ENCODE peak calls at places on chromosomes 7 and 10, in seven cellular contexts. C is right atrium auricular region, V is fibroblast of lung, H is psoas muscle, G is HFF-Myc, X is progenitor cell of endocrine pancreas, I is foreskin fibroblast. W is an unnamed sample.

GRCh38 chr10:71790749-71791440 is 17.6 kb upstream of the VSIR start:
- DNase-seq in H (peak), X (no peak), V (no peak), G (no peak), C (no peak), I (no peak), W (no peak)

GRCh38 chr7:156419782-156420181 is 220.8 kb upstream of the RNF32 start:
- DNase-seq in G (no peak), I (no peak), C (no peak), X (no peak), H (no peak), V (no peak), W (no peak)

GRCh38 chr7:105439174-105439893 is 50.6 kb upstream of the SRPK2 start:
- DNase-seq in G (no peak), I (peak), V (peak), C (no peak), H (no peak), X (no peak), W (no peak)

GRCh38 chr7:937851-938484 is 16.5 kb downstream of the ADAP1 start:
- DNase-seq in H (peak), I (no peak), C (no peak), X (no peak), V (no peak), G (no peak), W (no peak)

GRCh38 chr10:97169911-97170693 is 15.7 kb downstream of the SLIT1 start:
- DNase-seq in C (no peak), H (peak), V (no peak), G (no peak), X (no peak), I (no peak), W (no peak)

GRCh38 chr7:116524609-116525297 is at the start of gene CAV1:
- DNase-seq in X (peak), I (peak), V (peak), H (peak), C (peak), G (peak), W (no peak)

GRCh38 chr7:141272417-141272816 is 198.6 kb downstream of the TMEM178B start:
- DNase-seq in I (no peak), C (no peak), X (no peak), G (no peak), V (no peak), H (no peak), W (no peak)

GRCh38 chr10:8060010-8060703 is 5.7 kb downstream of the GATA3 start:
- DNase-seq in X (no peak), V (no peak), C (no peak), I (no peak), G (peak), H (no peak), W (no peak)

GRCh38 chr7:156842317-156842716 is 50.7 kb downstream of the LMBR1 start:
- DNase-seq in I (no peak), G (no peak), X (no peak), V (no peak), C (no peak), H (no peak), W (no peak)

DNA sequence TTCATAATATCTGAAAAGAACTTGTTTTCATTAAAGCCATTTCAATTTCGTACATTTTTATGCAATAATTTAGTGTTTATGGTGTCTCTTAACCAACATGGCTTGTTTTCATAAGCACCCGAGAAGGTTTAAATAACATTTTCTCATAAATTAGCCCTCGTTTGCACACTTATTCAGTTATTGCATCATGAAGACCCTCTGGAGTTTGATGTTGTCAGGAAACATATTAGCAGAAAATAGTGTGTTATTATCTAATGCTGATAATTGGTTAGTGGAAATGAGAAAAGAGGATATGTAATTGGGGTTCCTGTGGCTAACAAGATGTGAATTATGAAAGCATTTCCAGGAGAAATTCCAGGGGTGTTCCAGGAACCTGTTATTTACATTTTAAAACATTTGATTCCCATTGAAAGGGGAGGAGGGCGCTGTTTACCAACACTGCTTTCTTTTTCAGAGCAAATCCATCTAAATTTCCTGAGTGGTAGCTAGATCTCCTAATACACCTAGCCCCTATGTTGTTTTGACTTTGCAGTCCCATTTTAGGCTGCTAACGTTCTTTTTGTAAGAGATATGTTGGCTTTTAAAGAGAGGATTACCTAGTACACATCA is 130.7 kb downstream of the TCF7L2 start:
- DNase-seq in I (no peak), C (no peak), G (no peak), X (no peak), H (no peak), V (no peak), W (no peak)
- TF ChIP-seq CTCF in I (no peak), C (no peak), G (no peak), X (peak), H (no peak), V (no peak), W (peak)

GRCh38 chr10:93142534-93142933 is 68.8 kb downstream of the CYP26A1 start:
- DNase-seq in I (no peak), G (no peak), C (no peak), H (no peak), X (no peak), V (no peak), W (no peak)

GRCh38 chr10:93143286-93143685 is 69.6 kb downstream of the CYP26A1 start:
- DNase-seq in C (no peak), H (no peak), G (no peak), I (no peak), V (no peak), X (no peak), W (no peak)

GRCh38 chr10:93139059-93139658 is 65.5 kb downstream of the CYP26A1 start:
- DNase-seq in G (no peak), I (no peak), H (no peak), C (no peak), X (no peak), V (no peak), W (no peak)

GRCh38 chr10:93138113-93138870 is 64.6 kb downstream of the CYP26A1 start:
- DNase-seq in X (no peak), H (no peak), G (no peak), V (no peak), C (no peak), I (no peak), W (no peak)
- TF ChIP-seq CTCF in X (no peak), H (no peak), G (no peak), V (no peak), C (no peak), I (no peak), W (no peak)

GRCh38 chr10:49620841-49621378 is 7.1 kb downstream of the CHAT start:
- DNase-seq in V (no peak), X (no peak), H (no peak), I (no peak), G (no peak), C (no peak), W (no peak)

GRCh38 chr10:49621561-49621960 is 7.7 kb downstream of the CHAT start:
- DNase-seq in X (no peak), I (no peak), C (no peak), H (no peak), G (no peak), V (no peak), W (no peak)

GRCh38 chr10:49618861-49619260 is 5.0 kb downstream of the CHAT start:
- DNase-seq in V (no peak), I (no peak), H (no peak), C (no peak), G (no peak), X (no peak), W (no peak)

GRCh38 chr10:49620286-49620810 is 6.5 kb downstream of the CHAT start:
- DNase-seq in I (no peak), V (no peak), X (no peak), C (no peak), H (no peak), G (no peak), W (no peak)

GRCh38 chr10:49619613-49620012 is 5.8 kb downstream of the CHAT start:
- DNase-seq in X (no peak), H (peak), G (no peak), I (no peak), C (no peak), V (no peak), W (no peak)
- TF ChIP-seq CTCF in X (peak), H (no peak), G (no peak), I (no peak), C (no peak), V (no peak), W (no peak)

DNA sequence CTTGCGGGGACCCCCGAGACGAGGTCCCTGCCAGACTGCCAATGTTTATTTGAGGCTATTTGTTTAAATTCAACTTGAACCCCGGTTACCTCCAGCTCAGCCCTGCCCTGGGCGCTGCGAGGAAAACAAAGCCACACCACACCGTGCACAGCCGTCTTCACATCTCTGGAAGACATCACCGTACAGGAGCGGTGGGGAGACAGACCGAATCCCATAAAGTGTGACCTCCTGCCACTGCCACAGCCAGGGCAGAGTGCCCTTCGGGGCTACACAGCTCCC is 40.0 kb downstream of the PRKAG2 start:
- DNase-seq in X (no peak), H (peak), V (no peak), C (no peak), I (no peak), G (no peak), W (no peak)
- TF ChIP-seq CTCF in X (no peak), H (no peak), V (no peak), C (no peak), I (no peak), G (no peak), W (no peak)

GRCh38 chr7:128031901-128032604 is 816 bp upstream of the LRRC4 start:
- DNase-seq in C (no peak), G (peak), H (peak), X (peak), V (peak), I (peak), W (peak)
- TF ChIP-seq CTCF in C (peak), G (no peak), H (peak), X (peak), V (peak), I (no peak), W (no peak)

GRCh38 chr7:41045556-41046123 is 657.2 kb downstream of the INHBA start:
- DNase-seq in I (no peak), V (no peak), C (no peak), G (no peak), X (no peak), H (no peak), W (no peak)
- TF ChIP-seq CTCF in I (no peak), V (no peak), C (no peak), G (no peak), X (peak), H (no peak), W (peak)

GRCh38 chr10:80945267-80945880 is 407.7 kb downstream of the SH2D4B start:
- DNase-seq in X (no peak), G (no peak), I (no peak), H (no peak), V (no peak), C (no peak), W (no peak)
- TF ChIP-seq CTCF in X (peak), G (no peak), I (no peak), H (peak), V (no peak), C (no peak), W (peak)